ENCODE peak calls at places on chromosomes 12 and 14, in four cellular contexts. One of them, this sample, is unnamed.

GRCh38 chr14:67331368-67332125 is 28.1 kb downstream of the ATP6V1D start:
- DNase-seq in amniotic stem cell: no peak
- DNase-seq in ascending aorta: no peak
- DNase-seq in endothelial cell: no peak
- DNase-seq in this sample: no peak

GRCh38 chr12:12872139-12872933 is 19.0 kb upstream of the GPRC5A start:
- DNase-seq in amniotic stem cell: no peak
- DNase-seq in ascending aorta: no peak
- DNase-seq in endothelial cell: no peak
- DNase-seq in this sample: no peak

GRCh38 chr14:96663491-96664067 is 133.6 kb upstream of the VRK1 start:
- DNase-seq in amniotic stem cell: no peak
- DNase-seq in ascending aorta: no peak
- DNase-seq in endothelial cell: no peak
- DNase-seq in this sample: no peak

GRCh38 chr14:58628381-58628780 is 9.4 kb upstream of the DACT1 start:
- DNase-seq in amniotic stem cell: no peak
- DNase-seq in ascending aorta: no peak
- DNase-seq in endothelial cell: no peak
- DNase-seq in this sample: no peak

GRCh38 chr12:19915392-19916192 is 452.7 kb upstream of the PDE3A start:
- DNase-seq in amniotic stem cell: peak; percentile 32
- DNase-seq in ascending aorta: no peak
- DNase-seq in endothelial cell: peak; percentile 15
- DNase-seq in this sample: no peak

GRCh38 chr14:99872786-99873440 is 79.7 kb downstream of the EML1 start:
- DNase-seq in amniotic stem cell: no peak
- DNase-seq in ascending aorta: no peak
- DNase-seq in endothelial cell: no peak
- DNase-seq in this sample: no peak

GRCh38 chr12:65894624-65895023 is 70.3 kb downstream of the HMGA2 start:
- DNase-seq in amniotic stem cell: no peak
- DNase-seq in ascending aorta: no peak
- DNase-seq in endothelial cell: no peak
- DNase-seq in this sample: no peak

GRCh38 chr12:126051611-126052107 is 986.4 kb downstream of the AACS start:
- DNase-seq in amniotic stem cell: no peak
- DNase-seq in ascending aorta: no peak
- DNase-seq in endothelial cell: no peak
- DNase-seq in this sample: no peak

GRCh38 chr12:15613981-15614380 is 175.2 kb downstream of the EPS8 start:
- DNase-seq in amniotic stem cell: no peak
- DNase-seq in ascending aorta: no peak
- DNase-seq in endothelial cell: no peak
- DNase-seq in this sample: no peak

GRCh38 chr12:113135178-113136127 is at the start of gene RASAL1:
- DNase-seq in amniotic stem cell: no peak
- DNase-seq in ascending aorta: no peak
- DNase-seq in endothelial cell: peak; percentile 54
- DNase-seq in this sample: no peak

GRCh38 chr12:31231611-31232360 is 94.2 kb downstream of the SINHCAF start:
- DNase-seq in amniotic stem cell: no peak
- DNase-seq in ascending aorta: no peak
- DNase-seq in endothelial cell: no peak
- DNase-seq in this sample: no peak

GRCh38 chr12:57631566-57632368 is 1.2 kb downstream of the B4GALNT1 start:
- DNase-seq in amniotic stem cell: no peak
- DNase-seq in ascending aorta: no peak
- DNase-seq in endothelial cell: peak; percentile 16
- DNase-seq in this sample: peak; percentile 75

GRCh38 chr12:132510746-132511477 is 21.0 kb downstream of the FBRSL1 start:
- DNase-seq in amniotic stem cell: no peak
- DNase-seq in ascending aorta: no peak
- DNase-seq in endothelial cell: no peak
- DNase-seq in this sample: no peak

GRCh38 chr12:80325167-80325959 is 118.7 kb upstream of the PTPRQ start:
- DNase-seq in amniotic stem cell: no peak
- DNase-seq in ascending aorta: no peak
- DNase-seq in endothelial cell: no peak
- DNase-seq in this sample: no peak

GRCh38 chr12:52953181-52953841 is 4.4 kb downstream of the KRT18 start:
- DNase-seq in amniotic stem cell: no peak
- DNase-seq in ascending aorta: no peak
- DNase-seq in endothelial cell: no peak
- DNase-seq in this sample: no peak

GRCh38 chr12:100555722-100556121 is 17.8 kb upstream of the GAS2L3 start:
- DNase-seq in amniotic stem cell: no peak
- DNase-seq in ascending aorta: no peak
- DNase-seq in endothelial cell: no peak
- DNase-seq in this sample: no peak

GRCh38 chr14:22047105-22047504 is 373.5 kb upstream of the OR4E1 start:
- DNase-seq in amniotic stem cell: no peak
- DNase-seq in ascending aorta: no peak
- DNase-seq in endothelial cell: peak; percentile 21
- DNase-seq in this sample: no peak

GRCh38 chr12:68242777-68243176 is 10.6 kb downstream of the IL22 start:
- DNase-seq in amniotic stem cell: no peak
- DNase-seq in ascending aorta: no peak
- DNase-seq in endothelial cell: no peak
- DNase-seq in this sample: no peak

GRCh38 chr14:104784218-104784568 is 11.4 kb downstream of the AKT1 start:
- DNase-seq in amniotic stem cell: no peak
- DNase-seq in ascending aorta: no peak
- DNase-seq in endothelial cell: no peak
- DNase-seq in this sample: no peak